ENCODE peak calls at places on chromosomes 7 and 10, in four cellular contexts. P is SJSA1; D is CD8-positive, alpha-beta T cell; U is fibroblast of lung. L is an unnamed sample. For H3K27me3, the result is how much of the 10 kb centered on the place peaks cover.

GRCh38 chr7:91375378-91375777 is 111.1 kb downstream of the FZD1 start:
- DNase-seq in P (no peak), D (no peak), U (no peak), L (no peak)

GRCh38 chr7:133613250-133613649 is 360.4 kb downstream of the EXOC4 start:
- DNase-seq in P (no peak), D (no peak), U (no peak), L (no peak)

GRCh38 chr10:14010083-14010551 is 320.6 kb downstream of the FRMD4A start:
- DNase-seq in P (no peak), D (no peak), U (peak), L (no peak)

GRCh38 chr7:54944179-54944578 is 74.6 kb upstream of the EGFR start:
- DNase-seq in P (no peak), D (no peak), U (peak), L (no peak)

GRCh38 chr7:150448789-150449147 is 1.7 kb upstream of the GIMAP8 start:
- DNase-seq in P (no peak), D (peak), U (peak), L (peak)

GRCh38 chr10:109866995-109867635 is 56.2 kb downstream of the XPNPEP1 start:
- DNase-seq in P (no peak), D (no peak), U (no peak), L (no peak)

GRCh38 chr10:128373071-128373749 is 247.0 kb upstream of the MKI67 start:
- DNase-seq in P (no peak), D (no peak), U (no peak), L (no peak)

GRCh38 chr7:41652265-41652664 is 50.6 kb downstream of the INHBA start:
- DNase-seq in P (no peak), D (no peak), U (peak), L (no peak)

GRCh38 chr7:47513741-47514241 is 68.1 kb downstream of the TNS3 start:
- DNase-seq in P (peak), D (no peak), U (peak), L (no peak)

GRCh38 chr7:121591916-121592315 is 195.8 kb upstream of the FAM3C start:
- DNase-seq in P (no peak), D (no peak), U (no peak), L (no peak)

GRCh38 chr10:125076891-125077643 is 83.3 kb downstream of the CTBP2 start:
- DNase-seq in P (no peak), D (no peak), U (no peak), L (no peak)

GRCh38 chr10:33025039-33025438 is 67.0 kb upstream of the ITGB1 start:
- DNase-seq in P (no peak), D (no peak), U (no peak), L (no peak)

GRCh38 chr10:110918269-110918632 is 729 bp downstream of the BBIP1 start:
- DNase-seq in P (peak), D (peak), U (peak), L (peak)

DNA sequence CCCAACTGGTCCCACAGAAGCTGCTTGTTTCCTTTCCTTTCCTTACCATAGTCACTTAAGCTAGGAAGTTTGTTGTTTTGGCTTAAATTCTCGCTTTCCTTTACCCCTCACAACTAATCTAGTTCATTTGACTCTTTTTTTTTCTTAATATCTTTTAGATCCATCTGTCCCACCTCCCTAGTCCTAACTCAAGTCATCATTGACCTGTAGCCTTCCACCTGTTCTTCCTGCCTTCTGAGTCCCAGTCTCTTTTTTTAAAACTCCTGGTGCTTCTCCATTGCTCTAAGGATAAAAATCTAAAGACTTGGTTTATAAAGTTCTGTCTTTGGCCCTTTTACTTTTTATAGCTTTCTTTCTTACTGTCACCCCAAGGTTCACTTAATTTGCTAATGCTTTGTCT is 47.6 kb downstream of the RALA start:
- DNase-seq in P (no peak), D (no peak), U (no peak), L (no peak)
- H3K27ac ChIP-seq in P (no peak), D (no peak), U (no peak), L (no peak)

DNA sequence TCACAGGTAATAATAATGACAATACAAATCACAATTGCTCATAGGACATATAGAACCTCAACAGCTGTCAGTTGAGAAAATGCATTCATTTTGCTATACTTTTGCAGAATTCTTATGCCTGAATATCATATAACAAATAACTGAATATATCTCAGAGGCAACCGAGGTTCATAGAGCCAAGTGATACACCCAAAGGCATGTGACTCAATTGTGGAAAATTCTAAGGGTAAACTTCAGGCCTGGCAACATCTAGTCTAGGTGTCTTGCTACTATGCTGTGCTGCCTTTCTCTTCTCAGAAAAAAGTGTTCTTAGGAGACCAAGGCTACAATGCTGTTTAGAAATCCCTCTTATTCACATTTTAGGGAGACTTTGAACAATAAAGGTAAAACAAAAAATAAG is 270.7 kb downstream of the BAMBI start:
- DNase-seq in P (no peak), D (no peak), U (no peak), L (no peak)
- H3K27me3 ChIP-seq in P (under half), D (under half), U (under half), L (under half)

GRCh38 chr10:62374862-62375710 is 917 bp downstream of the ZNF365 start:
- DNase-seq in P (no peak), D (no peak), U (no peak), L (no peak)
- H3K4me3 ChIP-seq in P (peak), D (peak), U (peak), L (peak)

DNA sequence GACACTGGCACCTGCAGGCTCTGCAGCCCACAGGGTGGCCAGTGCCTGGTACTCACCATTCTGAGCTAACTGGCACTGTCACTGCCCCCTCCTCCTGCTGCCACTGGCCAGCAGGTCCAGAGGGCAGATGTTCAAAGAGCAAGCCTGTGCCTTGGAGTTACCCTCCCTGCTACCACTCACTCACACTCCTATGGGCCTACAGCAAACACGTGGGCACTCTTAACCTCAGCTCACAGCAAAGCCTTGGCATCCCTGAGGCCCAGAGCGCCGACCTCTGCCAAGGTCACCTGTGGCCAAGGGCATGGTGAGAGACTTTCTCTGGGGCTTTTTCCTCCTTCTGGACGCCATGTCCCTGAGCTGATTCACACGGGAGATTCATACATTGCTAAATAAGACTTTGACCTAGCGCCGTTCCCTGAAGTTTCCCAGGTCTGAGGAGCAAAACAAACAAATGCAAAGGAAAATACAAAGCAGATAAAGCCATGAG is 270.0 kb upstream of the PPP2R2D start:
- DNase-seq in P (no peak), D (no peak), U (no peak), L (no peak)
- H3K27ac ChIP-seq in P (no peak), D (no peak), U (no peak), L (no peak)

DNA sequence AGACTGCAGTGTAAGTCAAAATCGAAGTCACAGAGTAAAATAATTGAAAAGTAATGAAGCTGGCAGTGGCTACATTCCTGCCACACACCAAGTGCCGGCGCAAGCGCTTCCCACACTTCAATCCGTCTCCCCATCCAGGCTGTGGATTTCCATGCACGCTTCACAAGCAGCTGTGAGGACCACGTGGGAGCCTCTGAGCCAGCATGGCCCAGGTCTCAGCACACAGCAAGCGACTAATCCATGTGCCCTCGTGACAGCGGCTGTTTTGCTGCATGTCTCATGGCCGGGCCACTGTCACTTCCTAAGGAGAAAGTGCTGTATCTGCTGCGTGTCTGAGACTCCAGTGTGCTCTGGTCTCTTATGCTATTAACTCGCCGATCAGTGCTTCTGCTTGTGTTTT is 566.9 kb downstream of the DNAJB6 start:
- DNase-seq in P (no peak), D (no peak), U (no peak), L (no peak)
- H3K27me3 ChIP-seq in P (under half), D (under half), U (under half), L (under half)

DNA sequence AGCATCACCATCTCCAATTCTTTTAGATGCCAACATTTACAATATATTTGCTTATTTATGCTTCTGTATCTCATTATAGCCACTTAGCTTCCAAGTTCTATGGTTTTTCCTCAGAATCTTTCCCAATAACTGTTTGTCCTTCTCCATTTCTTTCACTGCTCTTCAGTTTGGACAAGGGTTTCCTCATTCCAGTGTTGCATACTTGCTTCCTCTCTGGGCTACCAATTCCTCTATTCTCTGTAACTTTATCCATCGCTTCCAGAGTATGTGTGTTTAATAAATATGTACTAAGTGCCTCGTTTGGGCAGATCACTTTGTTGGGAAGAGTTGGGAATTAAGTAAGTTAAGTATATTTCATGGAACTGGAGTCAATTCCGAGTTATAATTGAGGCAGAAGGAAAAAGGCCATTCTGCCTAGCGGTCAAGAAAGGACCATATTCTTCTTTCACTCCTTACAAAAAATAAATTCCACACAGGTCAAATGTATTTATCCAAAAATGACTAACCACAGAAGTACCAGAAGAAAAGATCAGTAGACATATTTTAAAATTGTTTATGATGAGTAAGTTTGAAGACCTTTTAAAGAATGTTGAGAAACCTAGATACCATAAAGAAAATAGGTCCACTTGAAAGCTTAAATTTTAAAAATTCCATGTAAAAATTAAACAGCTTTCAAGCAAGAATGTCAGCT is 10.8 kb downstream of the STAMBPL1 start:
- DNase-seq in P (no peak), D (no peak), U (no peak), L (no peak)
- H3K4me3 ChIP-seq in P (no peak), D (no peak), U (no peak), L (no peak)

GRCh38 chr10:99976886-99977391 is 32.8 kb downstream of the DNMBP start:
- DNase-seq in P (peak), D (no peak), U (peak), L (no peak)
- H3K27ac ChIP-seq in P (peak), D (no peak), U (peak), L (no peak)